ENCODE peak calls at places on chromosome 11, in nine cellular contexts. N is endodermal cell, K is hepatocyte, W is ovary, A is Peyer's patch, O is lower lobe of right lung, E is adrenal gland, Q is dorsolateral prefrontal cortex, C is PC-3. B is an unnamed sample. For H3K27me3, the result is how much of the 10 kb centered on the place peaks cover.

GRCh38 chr11:45180888-45181594 is 34.6 kb downstream of the PRDM11 start:
- DNase-seq in N (peak), K (no peak), W (peak), A (peak), O (peak), E (peak), Q (no peak), C (peak), B (no peak)

GRCh38 chr11:34204396-34205279 is 99.2 kb downstream of the NAT10 start:
- DNase-seq in N (no peak), K (peak), W (no peak), A (peak), O (no peak), E (no peak), Q (no peak), C (peak), B (no peak)

GRCh38 chr11:119445850-119446249 is 22.9 kb upstream of the THY1 start:
- DNase-seq in N (no peak), K (peak), W (no peak), A (no peak), O (no peak), E (no peak), Q (no peak), C (no peak), B (peak)

GRCh38 chr11:70005107-70005818 is 72.9 kb upstream of the ANO1 start:
- DNase-seq in N (no peak), K (no peak), W (no peak), A (no peak), O (no peak), E (no peak), Q (no peak), C (peak), B (peak)

GRCh38 chr11:46127150-46127638 is 5.9 kb upstream of the PHF21A start:
- DNase-seq in N (no peak), K (no peak), W (no peak), A (peak), O (peak), E (peak), Q (no peak), C (peak), B (no peak)

GRCh38 chr11:11476971-11477645 is 124.1 kb upstream of the CSNK2A3 start:
- DNase-seq in N (no peak), K (no peak), W (no peak), A (no peak), O (no peak), E (no peak), Q (no peak), C (no peak), B (no peak)

GRCh38 chr11:19696904-19697303 is 15.7 kb upstream of the NAV2 start:
- DNase-seq in N (no peak), K (no peak), W (no peak), A (no peak), O (no peak), E (no peak), Q (no peak), C (no peak), B (no peak)

GRCh38 chr11:62860835-62861563 is 19.7 kb upstream of the SLC3A2 start:
- DNase-seq in N (no peak), K (no peak), W (no peak), A (no peak), O (no peak), E (no peak), Q (no peak), C (no peak), B (no peak)

GRCh38 chr11:86625981-86626380 is 46.4 kb downstream of the ME3 start:
- DNase-seq in N (no peak), K (no peak), W (no peak), A (no peak), O (no peak), E (no peak), Q (no peak), C (no peak), B (no peak)

GRCh38 chr11:36328956-36329673 is 33.0 kb downstream of the PRR5L start:
- DNase-seq in N (no peak), K (no peak), W (no peak), A (no peak), O (no peak), E (no peak), Q (no peak), C (no peak), B (no peak)

GRCh38 chr11:77884186-77884828 is 63.4 kb downstream of the AAMDC start:
- DNase-seq in N (no peak), K (peak), W (no peak), A (no peak), O (no peak), E (peak), Q (no peak), C (no peak), B (no peak)

GRCh38 chr11:66220566-66220935 is 47.9 kb upstream of the RAB1B start:
- DNase-seq in N (no peak), K (no peak), W (peak), A (peak), O (no peak), E (no peak), Q (peak), C (no peak), B (no peak)

GRCh38 chr11:117492578-117493251 is 165.1 kb downstream of the CEP164 start:
- DNase-seq in N (peak), K (no peak), W (no peak), A (no peak), O (no peak), E (no peak), Q (no peak), C (no peak), B (no peak)

GRCh38 chr11:19714387-19715363 is 2.0 kb downstream of the NAV2 start:
- DNase-seq in N (peak), K (peak), W (no peak), A (no peak), O (peak), E (peak), Q (peak), C (peak), B (peak)

GRCh38 chr11:11538277-11538960 is 83.4 kb downstream of the GALNT18 start:
- DNase-seq in N (no peak), K (peak), W (peak), A (no peak), O (no peak), E (peak), Q (no peak), C (no peak), B (no peak)

GRCh38 chr11:66131937-66132632 is 62.0 kb downstream of the PACS1 start:
- DNase-seq in N (no peak), K (no peak), W (no peak), A (no peak), O (no peak), E (no peak), Q (no peak), C (no peak), B (no peak)

GRCh38 chr11:72625746-72626636 is 48.2 kb downstream of the PDE2A start:
- DNase-seq in N (no peak), K (peak), W (peak), A (peak), O (peak), E (peak), Q (no peak), C (no peak), B (no peak)

GRCh38 chr11:66346476-66347424 is 679 bp downstream of the B4GAT1 start:
- DNase-seq in N (no peak), K (peak), W (peak), A (peak), O (no peak), E (no peak), Q (no peak), C (no peak), B (no peak)

GRCh38 chr11:96293583-96293982 is 49.4 kb downstream of the MAML2 start:
- DNase-seq in N (no peak), K (no peak), W (no peak), A (no peak), O (no peak), E (no peak), Q (no peak), C (no peak), B (no peak)

GRCh38 chr11:29780756-29781155 is 236.1 kb downstream of the KCNA4 start:
- DNase-seq in N (no peak), K (no peak), W (no peak), A (no peak), O (no peak), E (no peak), Q (peak), C (no peak), B (no peak)

GRCh38 chr11:17921620-17922473 is 91.0 kb downstream of the SERGEF start:
- DNase-seq in N (no peak), K (peak), W (no peak), A (no peak), O (no peak), E (peak), Q (no peak), C (no peak), B (no peak)

GRCh38 chr11:2590951-2591754 is 108.6 kb downstream of the KCNQ1OT1 start:
- DNase-seq in N (no peak), K (peak), W (peak), A (peak), O (peak), E (no peak), Q (peak), C (no peak), B (no peak)

GRCh38 chr11:115185507-115185906 is 318.7 kb downstream of the CADM1 start:
- DNase-seq in N (no peak), K (no peak), W (no peak), A (no peak), O (no peak), E (no peak), Q (no peak), C (no peak), B (no peak)

GRCh38 chr11:66317766-66318575 is 1.1 kb upstream of the CD248 start:
- DNase-seq in N (peak), K (peak), W (peak), A (peak), O (no peak), E (peak), Q (no peak), C (no peak), B (no peak)

GRCh38 chr11:103380031-103380430 is 270.8 kb downstream of the DYNC2H1 start:
- DNase-seq in N (no peak), K (no peak), W (no peak), A (no peak), O (no peak), E (no peak), Q (no peak), C (peak), B (no peak)

GRCh38 chr11:99631618-99632017 is 610.9 kb downstream of the CNTN5 start:
- DNase-seq in N (no peak), K (no peak), W (no peak), A (no peak), O (no peak), E (no peak), Q (no peak), C (no peak), B (no peak)

GRCh38 chr11:65041206-65042035 is at the start of gene SAC3D1:
- DNase-seq in N (peak), K (peak), W (no peak), A (peak), O (peak), E (no peak), Q (peak), C (peak), B (no peak)

GRCh38 chr11:113833151-113833550 is 42.2 kb downstream of the USP28 start:
- DNase-seq in N (no peak), K (no peak), W (no peak), A (no peak), O (no peak), E (no peak), Q (no peak), C (no peak), B (no peak)
- TF ChIP-seq CTCF in N (no peak), K (no peak), W (no peak), A (no peak), O (no peak), E (no peak), Q (no peak), C (no peak), B (no peak)

GRCh38 chr11:1442163-1442562 is 44.4 kb downstream of the MOB2 start:
- DNase-seq in N (peak), K (no peak), W (no peak), A (no peak), O (no peak), E (no peak), Q (no peak), C (no peak), B (no peak)
- H3K27me3 ChIP-seq in N (under half), K (under half), W (under half), A (under half), O (under half), E (under half), Q (under half), C (under half), B (under half)

GRCh38 chr11:1534171-1534570 is 37.9 kb downstream of the DUSP8 start:
- DNase-seq in N (no peak), K (no peak), W (no peak), A (no peak), O (no peak), E (no peak), Q (no peak), C (no peak), B (no peak)
- TF ChIP-seq CTCF in N (no peak), K (no peak), W (no peak), A (no peak), O (no peak), E (no peak), Q (no peak), C (no peak), B (no peak)

GRCh38 chr11:95044010-95044409 is 5.2 kb upstream of the KDM4F start:
- DNase-seq in N (no peak), K (no peak), W (no peak), A (no peak), O (no peak), E (no peak), Q (no peak), C (no peak), B (no peak)
- H3K27me3 ChIP-seq in N (under half), K (under half), W (under half), A (under half), O (under half), E (under half), Q (under half), C (half or more), B (under half)

DNA sequence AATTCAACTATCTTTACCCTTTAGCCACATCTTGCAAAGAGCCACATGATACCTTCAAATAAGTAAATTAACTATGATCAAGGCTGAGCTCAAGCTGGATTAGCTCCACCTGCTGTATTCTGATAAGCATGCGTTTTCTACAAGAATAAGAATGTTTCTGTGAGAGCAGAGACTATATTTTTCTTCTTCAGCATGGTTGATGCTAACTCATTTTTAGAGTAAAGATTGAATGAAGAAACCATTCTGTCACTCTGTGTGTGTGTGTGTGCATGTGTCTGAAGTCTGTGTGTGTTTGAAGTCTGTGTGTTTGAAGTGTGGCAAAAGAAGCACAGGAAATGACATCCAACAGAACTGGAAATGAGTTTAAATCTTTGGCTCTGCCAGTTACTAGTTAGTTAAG is 12.0 kb upstream of the LAYN start:
- DNase-seq in N (no peak), K (no peak), W (no peak), A (no peak), O (no peak), E (no peak), Q (no peak), C (peak), B (no peak)
- TF ChIP-seq CTCF in N (peak), K (no peak), W (no peak), A (no peak), O (no peak), E (no peak), Q (no peak), C (peak), B (peak)

B was measured in BJ.